ENCODE peak calls at places on chromosomes 7 and 10, in four cellular contexts. One of them, this sample, is unnamed.

GRCh38 chr10:103949728-103950127 is 17.2 kb upstream of the SLK start:
- DNase-seq in H9: no peak
- DNase-seq in neuronal stem cell: no peak
- DNase-seq in IMR-90: no peak
- DNase-seq in this sample: no peak

GRCh38 chr7:152647-153046 is 39.7 kb upstream of the FAM20C start:
- DNase-seq in H9: no peak
- DNase-seq in neuronal stem cell: no peak
- DNase-seq in IMR-90: no peak
- DNase-seq in this sample: no peak

GRCh38 chr7:140079121-140079536 is 16.4 kb upstream of the PARP12 start:
- DNase-seq in H9: peak
- DNase-seq in neuronal stem cell: peak
- DNase-seq in IMR-90: peak
- DNase-seq in this sample: peak

GRCh38 chr7:291302-292092 is 1.5 kb downstream of the FOXL3 start:
- DNase-seq in neuronal stem cell: no peak
- DNase-seq in IMR-90: no peak
- DNase-seq in H9: no peak
- DNase-seq in this sample: no peak

GRCh38 chr7:143372070-143372469 is 9.1 kb upstream of the ZYX start:
- DNase-seq in neuronal stem cell: no peak
- DNase-seq in IMR-90: no peak
- DNase-seq in H9: no peak
- DNase-seq in this sample: no peak

GRCh38 chr7:4169505-4169904 is 512.6 kb upstream of the FOXK1 start:
- DNase-seq in neuronal stem cell: no peak
- DNase-seq in H9: no peak
- DNase-seq in IMR-90: no peak
- DNase-seq in this sample: peak

GRCh38 chr7:97024209-97025129 is at the start of gene DLX5:
- DNase-seq in IMR-90: peak
- DNase-seq in neuronal stem cell: peak
- DNase-seq in H9: peak
- DNase-seq in this sample: no peak

GRCh38 chr10:65891073-65891981 is 1034.5 kb upstream of the LRRTM3 start:
- DNase-seq in IMR-90: no peak
- DNase-seq in neuronal stem cell: no peak
- DNase-seq in H9: no peak
- DNase-seq in this sample: peak

GRCh38 chr7:138962561-138963270 is 18.5 kb downstream of the KIAA1549 start:
- DNase-seq in H9: no peak
- DNase-seq in IMR-90: no peak
- DNase-seq in neuronal stem cell: no peak
- DNase-seq in this sample: no peak

GRCh38 chr7:82249979-82250378 is 193.6 kb downstream of the CACNA2D1 start:
- DNase-seq in IMR-90: no peak
- DNase-seq in H9: no peak
- DNase-seq in neuronal stem cell: no peak
- DNase-seq in this sample: no peak

GRCh38 chr7:98395481-98395880 is 5.4 kb downstream of the BAIAP2L1 start:
- DNase-seq in H9: no peak
- DNase-seq in neuronal stem cell: no peak
- DNase-seq in IMR-90: no peak
- DNase-seq in this sample: no peak

GRCh38 chr7:4184653-4185052 is 497.4 kb upstream of the FOXK1 start:
- DNase-seq in IMR-90: no peak
- DNase-seq in neuronal stem cell: no peak
- DNase-seq in H9: no peak
- DNase-seq in this sample: no peak

GRCh38 chr10:44510716-44511115 is 125.8 kb upstream of the CXCL12 start:
- DNase-seq in H9: no peak
- DNase-seq in IMR-90: peak
- DNase-seq in neuronal stem cell: no peak
- DNase-seq in this sample: no peak

GRCh38 chr7:22557167-22557566 is 57.2 kb upstream of the STEAP1B start:
- DNase-seq in neuronal stem cell: no peak
- DNase-seq in IMR-90: no peak
- DNase-seq in H9: no peak
- DNase-seq in this sample: no peak

GRCh38 chr10:86365346-86366032 is 1.1 kb downstream of the GRID1 start:
- DNase-seq in neuronal stem cell: no peak
- DNase-seq in H9: peak
- DNase-seq in IMR-90: no peak
- DNase-seq in this sample: peak

GRCh38 chr7:74302745-74303221 is 13.6 kb downstream of the CLIP2 start:
- DNase-seq in neuronal stem cell: no peak
- DNase-seq in H9: no peak
- DNase-seq in IMR-90: no peak
- DNase-seq in this sample: no peak

GRCh38 chr7:27188666-27189559 is 3.9 kb upstream of the HOXA11 start:
- DNase-seq in IMR-90: no peak
- DNase-seq in neuronal stem cell: no peak
- DNase-seq in H9: peak
- DNase-seq in this sample: no peak

GRCh38 chr7:94375167-94375566 is 19.5 kb upstream of the COL1A2 start:
- DNase-seq in neuronal stem cell: no peak
- DNase-seq in IMR-90: peak
- DNase-seq in H9: peak
- DNase-seq in this sample: peak

GRCh38 chr10:15325243-15326002 is 45.7 kb downstream of the FAM171A1 start:
- DNase-seq in neuronal stem cell: no peak
- DNase-seq in H9: no peak
- DNase-seq in IMR-90: peak
- DNase-seq in this sample: peak

GRCh38 chr10:61974611-61975010 is 73.1 kb downstream of the ARID5B start:
- DNase-seq in IMR-90: peak
- DNase-seq in H9: no peak
- DNase-seq in neuronal stem cell: no peak
- DNase-seq in this sample: peak

GRCh38 chr7:130732980-130733865 is 784 bp downstream of the KLF14 start:
- DNase-seq in IMR-90: peak
- DNase-seq in neuronal stem cell: no peak
- DNase-seq in H9: peak
- DNase-seq in this sample: no peak

GRCh38 chr10:60140681-60141632 is 234.6 kb upstream of the CCDC6 start:
- DNase-seq in H9: peak
- DNase-seq in neuronal stem cell: peak
- DNase-seq in IMR-90: peak
- DNase-seq in this sample: peak
- H3K9ac ChIP-seq in H9: peak
- H3K9ac ChIP-seq in neuronal stem cell: no peak
- H3K9ac ChIP-seq in IMR-90: no peak
- H3K9ac ChIP-seq in this sample: peak

DNA sequence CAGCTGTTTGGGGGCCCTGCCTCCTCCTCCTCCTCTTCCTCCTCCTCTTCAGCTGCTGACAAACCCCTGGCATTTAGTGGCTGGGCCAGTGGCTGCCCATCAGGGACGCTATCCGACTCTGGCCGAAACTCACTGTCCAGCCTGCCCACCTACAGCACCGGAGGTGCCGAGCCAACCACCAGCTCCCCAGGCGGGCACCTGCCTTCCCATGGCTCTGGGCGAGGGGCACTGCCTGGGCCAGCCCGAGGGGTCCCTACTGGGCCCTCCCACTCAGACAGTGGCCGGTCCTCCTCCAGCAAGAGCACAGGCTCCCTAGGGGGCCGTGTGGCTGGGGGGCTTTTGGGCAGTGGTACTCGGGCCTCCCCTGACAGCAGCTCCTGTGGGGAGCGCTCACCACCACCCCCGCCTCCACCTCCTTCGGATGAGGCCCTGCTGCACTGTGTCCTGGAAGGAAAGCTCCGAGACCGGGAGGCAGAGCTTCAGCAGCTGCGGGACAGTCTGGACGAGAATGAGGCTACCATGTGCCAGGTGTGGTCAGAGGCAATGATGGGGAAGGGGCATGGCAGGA is 4.1 kb downstream of the LZTS2 start:
- DNase-seq in neuronal stem cell: no peak
- DNase-seq in H9: no peak
- DNase-seq in IMR-90: no peak
- DNase-seq in this sample: no peak
- H2BK5ac ChIP-seq in neuronal stem cell: no peak
- H2BK5ac ChIP-seq in H9: no peak
- H2BK5ac ChIP-seq in IMR-90: no peak
- H2BK5ac ChIP-seq in this sample: no peak

DNA sequence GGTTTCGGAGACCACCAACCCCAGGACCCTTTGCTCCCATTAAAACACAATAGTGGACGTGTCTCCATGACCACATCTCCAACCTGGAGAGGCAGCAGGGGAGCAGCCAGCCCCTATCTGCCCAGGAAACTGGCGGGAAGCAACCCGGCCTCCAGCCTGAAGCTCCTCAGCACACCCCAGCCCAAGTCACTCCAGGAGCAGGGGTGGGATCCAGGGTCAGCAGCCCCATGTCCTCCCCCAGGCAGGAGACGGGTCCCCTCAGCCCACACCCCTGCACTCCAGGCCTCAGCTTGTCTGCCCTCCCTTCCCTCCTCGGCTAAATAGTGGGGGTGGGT is 601 bp downstream of the ADAM8 start:
- DNase-seq in H9: no peak
- DNase-seq in IMR-90: no peak
- DNase-seq in neuronal stem cell: no peak
- DNase-seq in this sample: no peak
- H3K9ac ChIP-seq in H9: no peak
- H3K9ac ChIP-seq in IMR-90: no peak
- H3K9ac ChIP-seq in neuronal stem cell: no peak
- H3K9ac ChIP-seq in this sample: no peak

DNA sequence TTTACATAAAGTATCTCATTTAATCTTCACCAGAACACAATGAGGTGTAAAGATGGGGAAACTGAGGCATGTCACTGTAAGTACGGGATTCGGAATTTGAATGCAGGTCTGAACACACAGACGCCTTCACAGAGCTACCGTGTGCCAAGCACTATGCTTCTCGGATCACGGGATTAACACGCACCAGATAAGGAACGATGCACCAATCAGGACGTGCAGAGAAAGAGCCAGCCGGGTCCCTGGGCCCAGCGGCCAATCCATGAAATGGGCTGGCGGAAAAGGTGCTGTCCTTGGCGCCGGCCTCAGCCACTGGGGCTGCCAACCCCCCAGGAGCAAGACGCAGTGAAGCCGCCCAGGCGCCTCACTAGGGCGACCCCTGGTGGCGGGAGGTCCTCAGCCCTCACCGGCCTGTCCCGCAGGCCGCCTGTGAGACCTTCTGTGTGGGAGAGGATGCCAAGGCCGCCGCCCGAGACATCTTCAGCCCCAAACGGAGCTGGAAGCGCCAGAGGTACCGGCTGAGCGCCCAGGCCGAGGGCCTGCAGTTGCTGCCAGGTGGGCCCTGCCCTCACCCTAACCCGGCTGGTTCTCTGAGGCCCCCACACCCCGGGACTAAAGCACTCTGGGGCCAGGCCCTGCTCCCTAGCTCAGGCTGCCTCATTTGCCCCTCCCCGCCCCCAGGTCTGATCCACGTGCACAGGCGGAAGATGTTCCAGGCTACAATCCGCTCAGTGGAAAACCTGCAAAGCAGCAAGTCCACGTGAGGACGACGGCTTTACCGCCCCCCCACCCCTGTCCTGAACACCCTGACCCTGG is 15.6 kb downstream of the ATG9B start:
- DNase-seq in neuronal stem cell: no peak
- DNase-seq in IMR-90: no peak
- DNase-seq in H9: peak
- DNase-seq in this sample: no peak
- H2BK5ac ChIP-seq in neuronal stem cell: peak
- H2BK5ac ChIP-seq in IMR-90: no peak
- H2BK5ac ChIP-seq in H9: no peak
- H2BK5ac ChIP-seq in this sample: no peak

GRCh38 chr10:110861476-110861875 is 10.3 kb upstream of the PDCD4 start:
- DNase-seq in IMR-90: no peak
- DNase-seq in neuronal stem cell: no peak
- DNase-seq in H9: no peak
- DNase-seq in this sample: no peak
- H3K9ac ChIP-seq in IMR-90: no peak
- H3K9ac ChIP-seq in neuronal stem cell: no peak
- H3K9ac ChIP-seq in H9: no peak
- H3K9ac ChIP-seq in this sample: no peak

GRCh38 chr10:24723788-24724380 is at the start of gene ARHGAP21:
- DNase-seq in IMR-90: peak
- DNase-seq in H9: peak
- DNase-seq in neuronal stem cell: peak
- DNase-seq in this sample: peak
- H2BK5ac ChIP-seq in IMR-90: peak
- H2BK5ac ChIP-seq in H9: no peak
- H2BK5ac ChIP-seq in neuronal stem cell: peak
- H2BK5ac ChIP-seq in this sample: peak

DNA sequence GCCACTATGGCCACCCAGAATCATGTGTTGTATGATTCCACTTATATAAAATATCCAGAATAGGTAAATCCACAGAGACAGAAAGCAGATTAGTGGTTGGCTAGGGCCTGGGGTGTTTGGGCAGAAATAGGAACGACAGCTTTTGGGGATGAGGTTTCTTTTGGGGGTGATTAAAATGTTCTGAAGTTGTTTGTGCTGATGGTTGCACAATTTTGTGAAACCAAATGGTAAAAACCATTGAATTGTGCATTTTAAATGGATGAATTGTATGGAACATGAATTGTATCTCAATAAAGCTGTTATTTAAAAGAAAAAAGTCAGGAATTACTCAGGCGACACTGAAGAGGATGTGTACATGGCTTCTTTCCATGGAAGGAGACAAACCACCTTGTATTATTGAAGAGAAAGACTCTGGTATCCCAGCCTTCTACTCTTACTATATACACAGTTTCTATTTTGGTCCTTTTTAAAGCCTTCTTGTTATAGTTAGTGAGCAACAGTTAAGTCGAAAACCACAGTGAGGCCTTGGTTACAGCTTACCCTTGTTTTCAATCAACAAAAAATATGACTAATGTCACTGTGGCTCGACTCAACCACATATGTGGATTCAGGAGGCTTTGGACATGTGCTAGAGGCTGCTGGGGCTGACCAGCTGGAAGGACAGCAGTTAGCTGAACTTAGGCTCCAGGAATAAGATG is 57.1 kb upstream of the KMT2E start:
- DNase-seq in IMR-90: peak
- DNase-seq in H9: no peak
- DNase-seq in neuronal stem cell: no peak
- DNase-seq in this sample: peak
- H3K9ac ChIP-seq in IMR-90: no peak
- H3K9ac ChIP-seq in H9: no peak
- H3K9ac ChIP-seq in neuronal stem cell: no peak
- H3K9ac ChIP-seq in this sample: peak

GRCh38 chr7:20053334-20054104 is 163.7 kb downstream of the MACC1 start:
- DNase-seq in IMR-90: no peak
- DNase-seq in H9: no peak
- DNase-seq in neuronal stem cell: no peak
- DNase-seq in this sample: no peak
- H2BK5ac ChIP-seq in IMR-90: no peak
- H2BK5ac ChIP-seq in H9: no peak
- H2BK5ac ChIP-seq in neuronal stem cell: no peak
- H2BK5ac ChIP-seq in this sample: no peak

This sample was measured in mesenchymal stem cell.